ENCODE peak calls at places on chromosomes 12 and 14, in ten cellular contexts. K, L, F, X, S, Q, D, P, U and Y are unnamed samples.

GRCh38 chr14:31090872-31091764 is 64.9 kb upstream of the STRN3 start:
- DNase-seq in K (no peak), L (peak; percentile 95), F (peak; percentile 93), X (no peak), S (no peak), Q (no peak), D (no peak), P (no peak), U (no peak), Y (no peak)

GRCh38 chr14:35387209-35387608 is 17.3 kb downstream of the NFKBIA start:
- DNase-seq in K (no peak), L (no peak), F (no peak), X (no peak), S (no peak), Q (no peak), D (no peak), P (no peak), U (no peak), Y (no peak)

GRCh38 chr12:115756804-115757203 is 520.7 kb downstream of the MED13L start:
- DNase-seq in K (no peak), L (peak; percentile 68), F (no peak), X (no peak), S (no peak), Q (no peak), D (no peak), P (no peak), U (no peak), Y (no peak)

GRCh38 chr14:68479247-68479646 is 313.6 kb downstream of the ZFP36L1 start:
- DNase-seq in K (no peak), L (no peak), F (peak; percentile 48), X (no peak), S (no peak), Q (no peak), D (no peak), P (no peak), U (no peak), Y (no peak)

GRCh38 chr14:38553586-38553985 is 297.7 kb upstream of the CLEC14A start:
- DNase-seq in K (no peak), L (peak; percentile 85), F (no peak), X (no peak), S (no peak), Q (no peak), D (no peak), P (peak; percentile 10), U (no peak), Y (no peak)

GRCh38 chr12:130161261-130162231 is 718 bp upstream of the FZD10 start:
- DNase-seq in K (no peak), L (peak; percentile 3), F (no peak), X (no peak), S (peak; percentile 89), Q (no peak), D (no peak), P (no peak), U (no peak), Y (no peak)

GRCh38 chr14:24828486-24828885 is 194.5 kb upstream of the GZMB start:
- DNase-seq in K (no peak), L (no peak), F (no peak), X (no peak), S (no peak), Q (no peak), D (no peak), P (no peak), U (no peak), Y (no peak)

GRCh38 chr12:102182635-102183034 is 15.0 kb downstream of the PMCH start:
- DNase-seq in K (no peak), L (no peak), F (peak; percentile 28), X (no peak), S (no peak), Q (no peak), D (no peak), P (no peak), U (no peak), Y (no peak)

GRCh38 chr12:7512528-7512927 is 9.0 kb upstream of the CD163 start:
- DNase-seq in K (no peak), L (peak; percentile 98), F (peak; percentile 15), X (no peak), S (no peak), Q (no peak), D (no peak), P (no peak), U (no peak), Y (no peak)

GRCh38 chr14:20683125-20683895 is 1.1 kb upstream of the RNASE4 start:
- DNase-seq in K (peak; percentile 93), L (peak; percentile 95), F (peak; percentile 87), X (peak; percentile 55), S (peak; percentile 80), Q (peak; percentile 58), D (peak; percentile 62), P (peak; percentile 67), U (peak; percentile 95), Y (peak; percentile 89)

GRCh38 chr12:87827638-87828264 is 201.4 kb downstream of the C12orf50 start:
- DNase-seq in K (no peak), L (peak; percentile 54), F (peak; percentile 97), X (no peak), S (no peak), Q (no peak), D (no peak), P (no peak), U (no peak), Y (no peak)

GRCh38 chr12:8953773-8954402 is 4.4 kb upstream of the M6PR start:
- DNase-seq in K (no peak), L (no peak), F (no peak), X (peak; percentile 54), S (no peak), Q (no peak), D (no peak), P (no peak), U (no peak), Y (peak; percentile 85)

GRCh38 chr12:12376636-12377448 is 20.0 kb downstream of the BORCS5 start:
- DNase-seq in K (peak; percentile 60), L (peak; percentile 80), F (peak; percentile 77), X (peak; percentile 14), S (peak; percentile 10), Q (no peak), D (no peak), P (no peak), U (peak; percentile 91), Y (no peak)

GRCh38 chr12:116910645-116911449 is at the start of gene FBXW8:
- DNase-seq in K (peak; percentile 59), L (peak; percentile 91), F (peak; percentile 20), X (peak; percentile 12), S (peak; percentile 81), Q (peak; percentile 69), D (peak; percentile 57), P (peak; percentile 33), U (no peak), Y (peak; percentile 86)

GRCh38 chr12:46268349-46268616 is 560 bp downstream of the SLC38A1 start:
- DNase-seq in K (no peak), L (no peak), F (no peak), X (peak; percentile 9), S (peak; percentile 16), Q (no peak), D (no peak), P (peak; percentile 35), U (no peak), Y (no peak)

GRCh38 chr14:68633131-68633991 is 159.5 kb downstream of the ZFP36L1 start:
- DNase-seq in K (no peak), L (peak; percentile 59), F (no peak), X (no peak), S (no peak), Q (peak; percentile 68), D (no peak), P (peak; percentile 54), U (no peak), Y (no peak)

GRCh38 chr14:74919421-74920165 is 3.5 kb downstream of the RPS6KL1 start:
- DNase-seq in K (no peak), L (peak; percentile 72), F (peak; percentile 52), X (no peak), S (no peak), Q (no peak), D (no peak), P (no peak), U (no peak), Y (no peak)

GRCh38 chr14:69501362-69501964 is 16.9 kb downstream of the PLEKHD1 start:
- DNase-seq in K (peak; percentile 94), L (peak; percentile 17), F (no peak), X (no peak), S (no peak), Q (no peak), D (no peak), P (peak; percentile 71), U (peak; percentile 90), Y (no peak)

GRCh38 chr12:18580286-18580685 is 157.5 kb downstream of the PLCZ1 start:
- DNase-seq in K (no peak), L (peak; percentile 66), F (no peak), X (no peak), S (no peak), Q (no peak), D (no peak), P (no peak), U (no peak), Y (no peak)

GRCh38 chr12:66288121-66288520 is 14.2 kb upstream of the HELB start:
- DNase-seq in K (no peak), L (no peak), F (no peak), X (peak; percentile 53), S (no peak), Q (no peak), D (peak; percentile 14), P (no peak), U (no peak), Y (peak; percentile 81)